ENCODE peak calls at places on chromosomes 4 and X, in ten cellular contexts. P is AG04450, X is testis, M is pancreas, B is SJSA1, N is psoas muscle, V is thoracic aorta, Q is left lung, D is tibial artery, U is endodermal cell. J is an unnamed sample.
A peak's percentile ranks its signal among the peaks of the same experiment; 100 is the strongest.

GRCh38 chrX:79366888-79367749 is at the start of gene ITM2A:
- DNase-seq in P (no peak), X (peak; percentile 30), M (peak; percentile 56), B (no peak), N (peak; percentile 67), V (no peak), Q (peak; percentile 53), D (peak; percentile 61), U (peak; percentile 83), J (no peak)

GRCh38 chr4:2412534-2412884 is 5.9 kb downstream of the ZFYVE28 start:
- DNase-seq in P (no peak), X (no peak), M (no peak), B (no peak), N (no peak), V (no peak), Q (peak; percentile 4), D (no peak), U (no peak), J (no peak)

GRCh38 chr4:61301285-61301684 is 101.2 kb downstream of the ADGRL3 start:
- DNase-seq in P (no peak), X (no peak), M (no peak), B (no peak), N (no peak), V (no peak), Q (no peak), D (no peak), U (no peak), J (no peak)

GRCh38 chr4:159363376-159363775 is 260.5 kb downstream of the RAPGEF2 start:
- DNase-seq in P (no peak), X (no peak), M (no peak), B (no peak), N (no peak), V (no peak), Q (no peak), D (no peak), U (no peak), J (no peak)

GRCh38 chrX:32480019-32480418 is 731.3 kb downstream of the DMD start:
- DNase-seq in P (no peak), X (no peak), M (no peak), B (no peak), N (no peak), V (no peak), Q (no peak), D (no peak), U (no peak), J (no peak)

GRCh38 chrX:75303795-75304194 is 29.9 kb downstream of the UPRT start:
- DNase-seq in P (peak; percentile 1), X (no peak), M (no peak), B (peak; percentile 18), N (no peak), V (no peak), Q (no peak), D (no peak), U (no peak), J (no peak)

GRCh38 chr4:139791681-139792080 is 126.1 kb downstream of the MGST2 start:
- DNase-seq in P (no peak), X (no peak), M (no peak), B (no peak), N (no peak), V (no peak), Q (no peak), D (no peak), U (no peak), J (no peak)

GRCh38 chr4:40323866-40324265 is 11.3 kb upstream of the CHRNA9 start:
- DNase-seq in P (no peak), X (no peak), M (no peak), B (no peak), N (no peak), V (no peak), Q (no peak), D (no peak), U (no peak), J (no peak)

GRCh38 chrX:51494409-51494808 is 2.0 kb downstream of the NUDT11 start:
- DNase-seq in P (no peak), X (no peak), M (no peak), B (peak; percentile 8), N (no peak), V (no peak), Q (no peak), D (no peak), U (no peak), J (no peak)

GRCh38 chr4:174357321-174357720 is 73.6 kb downstream of the CEP44 start:
- DNase-seq in P (no peak), X (no peak), M (no peak), B (no peak), N (no peak), V (no peak), Q (no peak), D (no peak), U (no peak), J (no peak)

GRCh38 chr4:65337371-65337770 is 332.9 kb downstream of the EPHA5 start:
- DNase-seq in P (no peak), X (no peak), M (no peak), B (no peak), N (no peak), V (no peak), Q (no peak), D (no peak), U (no peak), J (no peak)

GRCh38 chrX:16222123-16222522 is 54.8 kb downstream of the MAGEB17 start:
- DNase-seq in P (peak; percentile 18), X (no peak), M (no peak), B (peak; percentile 54), N (no peak), V (no peak), Q (no peak), D (no peak), U (no peak), J (peak; percentile 10)

GRCh38 chr4:1571986-1572385 is 112.1 kb downstream of the FAM53A start:
- DNase-seq in P (no peak), X (no peak), M (peak; percentile 29), B (no peak), N (peak; percentile 40), V (no peak), Q (peak; percentile 54), D (no peak), U (no peak), J (no peak)

GRCh38 chr4:155430895-155431467 is 54.2 kb upstream of the MAP9 start:
- DNase-seq in P (no peak), X (no peak), M (no peak), B (no peak), N (no peak), V (no peak), Q (no peak), D (no peak), U (no peak), J (no peak)

GRCh38 chr4:155428128-155428527 is 51.4 kb upstream of the MAP9 start:
- DNase-seq in P (no peak), X (no peak), M (no peak), B (no peak), N (no peak), V (no peak), Q (no peak), D (no peak), U (no peak), J (no peak)

GRCh38 chr4:155423671-155424070 is 46.9 kb upstream of the MAP9 start:
- DNase-seq in P (no peak), X (no peak), M (no peak), B (no peak), N (no peak), V (no peak), Q (no peak), D (no peak), U (no peak), J (no peak)

DNA sequence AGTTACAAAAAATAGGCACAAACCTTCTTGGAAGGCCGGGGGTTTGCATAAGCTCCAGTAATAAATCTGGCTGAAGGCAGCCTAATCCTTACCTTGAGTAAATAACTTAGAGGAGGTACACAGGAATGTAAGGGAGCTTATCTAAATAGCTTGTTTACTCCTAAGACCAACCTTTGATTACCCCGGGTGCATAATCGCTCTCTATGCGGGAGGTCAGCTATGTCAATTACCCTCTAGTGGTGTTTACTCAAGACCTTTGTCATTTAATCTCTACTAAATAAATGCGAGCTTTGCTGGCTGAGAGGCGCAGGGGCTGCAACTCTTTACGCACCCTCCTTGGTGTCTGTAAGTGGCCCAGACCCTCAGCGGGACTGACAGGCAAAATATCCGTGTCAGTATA is 50.2 kb upstream of the MAP9 start:
- DNase-seq in P (no peak), X (no peak), M (no peak), B (no peak), N (no peak), V (no peak), Q (no peak), D (no peak), U (peak; percentile 79), J (no peak)
- H3K9me3 ChIP-seq in P (peaks cover 5% of the 10 kb centered on the region), X (no peaks in the 10 kb centered on the region), M (no peaks in the 10 kb centered on the region), B (no peaks in the 10 kb centered on the region), N (peaks cover 9% of the 10 kb centered on the region), V (no peaks in the 10 kb centered on the region), Q (no peaks in the 10 kb centered on the region), D (no peaks in the 10 kb centered on the region), U (peaks cover 74% of the 10 kb centered on the region), J (no peaks in the 10 kb centered on the region)

DNA sequence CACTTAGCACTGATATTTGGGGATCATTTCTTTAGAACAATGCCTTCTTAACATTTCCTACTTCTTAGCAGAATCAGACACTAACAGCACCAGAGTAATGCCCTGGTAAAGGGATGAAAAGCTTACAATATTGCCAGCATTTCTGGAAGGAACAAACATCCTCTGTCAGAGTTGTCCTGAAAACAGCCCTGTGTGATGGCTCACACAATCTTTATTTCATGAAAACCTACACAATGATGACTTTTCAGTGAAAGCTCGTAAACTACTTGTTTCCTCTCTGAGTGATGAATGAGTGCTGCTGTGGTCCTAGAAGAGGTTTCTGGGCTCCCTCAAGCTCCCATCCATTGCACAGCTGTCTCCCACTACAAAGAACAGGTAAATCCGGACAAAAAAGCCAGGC is 52.8 kb downstream of the GPC4 start:
- DNase-seq in P (no peak), X (no peak), M (no peak), B (no peak), N (no peak), V (no peak), Q (no peak), D (no peak), U (no peak), J (no peak)
- H3K9me3 ChIP-seq in P (no peaks in the 10 kb centered on the region), X (no peaks in the 10 kb centered on the region), M (no peaks in the 10 kb centered on the region), B (no peaks in the 10 kb centered on the region), N (no peaks in the 10 kb centered on the region), V (no peaks in the 10 kb centered on the region), Q (no peaks in the 10 kb centered on the region), D (no peaks in the 10 kb centered on the region), U (no peaks in the 10 kb centered on the region), J (no peaks in the 10 kb centered on the region)

DNA sequence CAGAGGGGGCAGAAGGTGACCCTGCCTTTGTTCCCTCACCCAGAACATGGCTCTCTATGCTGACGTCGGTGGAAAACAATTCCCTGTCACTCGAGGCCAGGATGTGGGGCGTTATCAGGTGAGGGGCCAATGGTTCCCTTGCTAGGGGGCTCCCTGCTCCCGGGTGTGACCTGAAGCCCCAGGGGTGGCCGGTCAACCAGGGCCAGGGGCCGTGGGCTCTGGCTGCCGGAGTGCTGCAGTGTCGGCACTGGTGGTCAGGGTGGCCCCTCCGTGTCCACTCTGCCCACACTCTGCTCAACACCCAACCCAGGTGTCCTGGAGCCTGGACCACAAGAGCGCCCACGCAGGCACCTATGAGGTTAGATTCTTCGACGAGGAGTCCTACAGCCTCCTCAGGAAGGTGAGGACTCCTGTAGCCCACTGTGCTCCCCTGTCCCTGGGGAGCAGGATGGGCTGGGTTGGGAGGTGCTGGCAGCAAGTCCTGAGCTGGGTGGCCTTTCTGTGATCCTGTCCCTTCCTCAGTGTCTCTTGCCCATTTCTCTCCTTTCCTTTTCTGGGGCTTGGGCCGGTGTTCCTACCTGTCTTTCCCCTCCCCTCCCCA is 3.0 kb downstream of the SSR4 start:
- DNase-seq in P (no peak), X (no peak), M (no peak), B (no peak), N (no peak), V (no peak), Q (no peak), D (no peak), U (no peak), J (no peak)
- H3K9me3 ChIP-seq in P (no peaks in the 10 kb centered on the region), X (no peaks in the 10 kb centered on the region), M (no peaks in the 10 kb centered on the region), B (no peaks in the 10 kb centered on the region), N (no peaks in the 10 kb centered on the region), V (no peaks in the 10 kb centered on the region), Q (no peaks in the 10 kb centered on the region), D (no peaks in the 10 kb centered on the region), U (no peaks in the 10 kb centered on the region), J (no peaks in the 10 kb centered on the region)

GRCh38 chr4:55018521-55018920 is 106.9 kb downstream of the KDR start:
- DNase-seq in P (no peak), X (no peak), M (no peak), B (no peak), N (no peak), V (no peak), Q (no peak), D (no peak), U (no peak), J (no peak)
- H3K9me3 ChIP-seq in P (no peaks in the 10 kb centered on the region), X (no peaks in the 10 kb centered on the region), M (no peaks in the 10 kb centered on the region), B (no peaks in the 10 kb centered on the region), N (no peaks in the 10 kb centered on the region), V (no peaks in the 10 kb centered on the region), Q (no peaks in the 10 kb centered on the region), D (no peaks in the 10 kb centered on the region), U (peaks cover 6% of the 10 kb centered on the region), J (no peaks in the 10 kb centered on the region)